ENCODE peak calls at places on chromosome 1, in five cellular contexts. One of them, this sample, is unnamed.
A peak's percentile ranks its signal among the peaks of the same experiment; 100 is the strongest.

GRCh38 chr1:117674521-117675400 is 68.9 kb downstream of the TENT5C start:
- DNase-seq in neural progenitor cell: no peak
- DNase-seq in body of pancreas: peak; percentile 76
- DNase-seq in ascending aorta: no peak
- DNase-seq in NT2/D1: no peak
- DNase-seq in this sample: peak; percentile 62

GRCh38 chr1:170732262-170732595 is 68.3 kb downstream of the PRRX1 start:
- DNase-seq in neural progenitor cell: no peak
- DNase-seq in NT2/D1: no peak
- DNase-seq in body of pancreas: no peak
- DNase-seq in ascending aorta: no peak
- DNase-seq in this sample: no peak

GRCh38 chr1:227778401-227778947 is 37.0 kb upstream of the PRSS38 start:
- DNase-seq in body of pancreas: no peak
- DNase-seq in NT2/D1: no peak
- DNase-seq in neural progenitor cell: no peak
- DNase-seq in ascending aorta: peak; percentile 42
- DNase-seq in this sample: no peak

GRCh38 chr1:7313081-7313546 is 458.0 kb upstream of the VAMP3 start:
- DNase-seq in neural progenitor cell: no peak
- DNase-seq in body of pancreas: no peak
- DNase-seq in ascending aorta: no peak
- DNase-seq in NT2/D1: no peak
- DNase-seq in this sample: peak; percentile 22

GRCh38 chr1:166479052-166479631 is 312.3 kb upstream of the FAM78B start:
- DNase-seq in neural progenitor cell: peak; percentile 56
- DNase-seq in NT2/D1: peak; percentile 71
- DNase-seq in ascending aorta: peak; percentile 65
- DNase-seq in body of pancreas: peak; percentile 70
- DNase-seq in this sample: peak; percentile 82

GRCh38 chr1:193264313-193265065 is 78.1 kb upstream of the B3GALT2 start:
- DNase-seq in NT2/D1: no peak
- DNase-seq in neural progenitor cell: no peak
- DNase-seq in body of pancreas: no peak
- DNase-seq in ascending aorta: no peak
- DNase-seq in this sample: no peak

GRCh38 chr1:237799762-237800474 is 90.8 kb downstream of the ZP4 start:
- DNase-seq in neural progenitor cell: peak; percentile 47
- DNase-seq in NT2/D1: peak; percentile 55
- DNase-seq in body of pancreas: peak; percentile 86
- DNase-seq in ascending aorta: no peak
- DNase-seq in this sample: peak; percentile 95

GRCh38 chr1:246074421-246074820 is 432.7 kb downstream of the SMYD3 start:
- DNase-seq in neural progenitor cell: no peak
- DNase-seq in ascending aorta: no peak
- DNase-seq in NT2/D1: no peak
- DNase-seq in body of pancreas: no peak
- DNase-seq in this sample: no peak

GRCh38 chr1:44315521-44315920 is 39.5 kb downstream of the ERI3 start:
- DNase-seq in ascending aorta: no peak
- DNase-seq in body of pancreas: no peak
- DNase-seq in NT2/D1: no peak
- DNase-seq in neural progenitor cell: peak; percentile 61
- DNase-seq in this sample: no peak

GRCh38 chr1:200458780-200459179 is 48.9 kb upstream of the ZNF281 start:
- DNase-seq in neural progenitor cell: no peak
- DNase-seq in body of pancreas: no peak
- DNase-seq in NT2/D1: no peak
- DNase-seq in ascending aorta: no peak
- DNase-seq in this sample: no peak

GRCh38 chr1:15430787-15431570 is 7.3 kb upstream of the CTRC start:
- DNase-seq in body of pancreas: peak; percentile 88
- DNase-seq in NT2/D1: peak; percentile 27
- DNase-seq in ascending aorta: peak; percentile 84
- DNase-seq in neural progenitor cell: peak; percentile 77
- DNase-seq in this sample: peak; percentile 97

GRCh38 chr1:115953180-115953579 is 23.1 kb upstream of the SLC22A15 start:
- DNase-seq in neural progenitor cell: no peak
- DNase-seq in ascending aorta: no peak
- DNase-seq in NT2/D1: no peak
- DNase-seq in body of pancreas: no peak
- DNase-seq in this sample: no peak

GRCh38 chr1:27554777-27555699 is 48.9 kb downstream of the AHDC1 start:
- DNase-seq in ascending aorta: peak; percentile 81
- DNase-seq in NT2/D1: no peak
- DNase-seq in body of pancreas: no peak
- DNase-seq in neural progenitor cell: no peak
- DNase-seq in this sample: no peak

GRCh38 chr1:203650012-203650836 is 23.6 kb downstream of the ATP2B4 start:
- DNase-seq in ascending aorta: peak; percentile 76
- DNase-seq in body of pancreas: peak; percentile 91
- DNase-seq in neural progenitor cell: peak; percentile 86
- DNase-seq in NT2/D1: peak; percentile 79
- DNase-seq in this sample: peak; percentile 93

GRCh38 chr1:47804127-47804526 is 193.1 kb downstream of the TRABD2B start:
- DNase-seq in neural progenitor cell: no peak
- DNase-seq in body of pancreas: no peak
- DNase-seq in ascending aorta: no peak
- DNase-seq in NT2/D1: no peak
- DNase-seq in this sample: no peak

GRCh38 chr1:24123611-24124010 is 11.7 kb upstream of the MYOM3 start:
- DNase-seq in NT2/D1: no peak
- DNase-seq in ascending aorta: no peak
- DNase-seq in neural progenitor cell: no peak
- DNase-seq in body of pancreas: no peak
- DNase-seq in this sample: no peak
- H3K4me1 ChIP-seq in NT2/D1: peaks cover 7% of the 10 kb centered on the region
- H3K4me1 ChIP-seq in ascending aorta: no peaks in the 10 kb centered on the region
- H3K4me1 ChIP-seq in neural progenitor cell: no peaks in the 10 kb centered on the region
- H3K4me1 ChIP-seq in body of pancreas: peaks cover 96% of the 10 kb centered on the region
- H3K4me1 ChIP-seq in this sample: no peaks in the 10 kb centered on the region

GRCh38 chr1:207805841-207806421 is 54.1 kb downstream of the CD46 start:
- DNase-seq in neural progenitor cell: no peak
- DNase-seq in ascending aorta: peak; percentile 93
- DNase-seq in body of pancreas: peak; percentile 81
- DNase-seq in NT2/D1: no peak
- DNase-seq in this sample: peak; percentile 28
- H3K4me1 ChIP-seq in neural progenitor cell: no peaks in the 10 kb centered on the region
- H3K4me1 ChIP-seq in ascending aorta: peaks cover 32% of the 10 kb centered on the region
- H3K4me1 ChIP-seq in body of pancreas: peaks cover 63% of the 10 kb centered on the region
- H3K4me1 ChIP-seq in NT2/D1: peaks cover 5% of the 10 kb centered on the region
- H3K4me1 ChIP-seq in this sample: no peaks in the 10 kb centered on the region

DNA sequence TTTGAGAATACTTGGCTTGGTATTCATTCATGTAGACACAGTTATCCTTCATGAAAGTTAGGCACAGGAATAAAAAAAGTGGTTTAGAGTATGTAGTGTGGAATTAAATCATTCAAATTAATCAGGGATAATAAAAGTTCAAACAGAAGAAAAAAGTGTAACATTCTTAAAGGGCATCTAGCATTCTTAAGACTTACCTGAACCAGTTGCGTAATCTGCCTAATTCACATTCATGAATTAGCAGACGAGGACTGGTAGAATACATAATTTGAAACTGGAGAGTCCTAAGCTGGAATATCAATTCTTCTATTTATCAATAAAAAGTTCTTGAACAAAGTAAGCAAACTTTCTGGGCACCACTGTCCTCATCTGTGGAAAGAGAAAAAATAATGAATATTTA is 157.0 kb upstream of the DEPDC1 start:
- DNase-seq in body of pancreas: no peak
- DNase-seq in NT2/D1: no peak
- DNase-seq in neural progenitor cell: no peak
- DNase-seq in ascending aorta: no peak
- DNase-seq in this sample: no peak
- H3K4me1 ChIP-seq in body of pancreas: no peaks in the 10 kb centered on the region
- H3K4me1 ChIP-seq in NT2/D1: no peaks in the 10 kb centered on the region
- H3K4me1 ChIP-seq in neural progenitor cell: no peaks in the 10 kb centered on the region
- H3K4me1 ChIP-seq in ascending aorta: no peaks in the 10 kb centered on the region
- H3K4me1 ChIP-seq in this sample: no peaks in the 10 kb centered on the region

GRCh38 chr1:1857096-1857703 is 33.7 kb downstream of the GNB1 start:
- DNase-seq in ascending aorta: no peak
- DNase-seq in neural progenitor cell: no peak
- DNase-seq in NT2/D1: no peak
- DNase-seq in body of pancreas: no peak
- DNase-seq in this sample: no peak
- H3K4me1 ChIP-seq in ascending aorta: peaks cover 3% of the 10 kb centered on the region
- H3K4me1 ChIP-seq in neural progenitor cell: peaks cover 20% of the 10 kb centered on the region
- H3K4me1 ChIP-seq in NT2/D1: peaks cover 3% of the 10 kb centered on the region
- H3K4me1 ChIP-seq in body of pancreas: peaks cover 41% of the 10 kb centered on the region
- H3K4me1 ChIP-seq in this sample: no peaks in the 10 kb centered on the region

DNA sequence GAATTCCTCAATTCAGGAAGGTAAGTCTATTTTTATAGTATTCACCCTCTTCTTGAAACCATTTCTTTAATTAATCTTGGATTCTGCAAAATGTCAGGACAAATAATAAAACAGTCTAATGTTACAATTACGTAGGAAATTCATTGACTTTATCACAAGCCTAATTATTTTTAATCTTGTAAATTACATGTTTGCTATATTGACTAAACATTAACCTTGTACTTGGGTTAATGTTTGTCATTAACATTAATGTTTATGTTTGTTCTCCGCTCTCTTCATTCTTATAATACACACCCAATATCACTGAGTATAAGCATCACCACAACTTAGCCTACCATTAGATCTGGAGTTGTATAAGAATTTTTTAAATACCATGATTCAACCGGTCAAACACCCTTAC is 2.8 kb downstream of the GCLM start:
- DNase-seq in NT2/D1: no peak
- DNase-seq in ascending aorta: no peak
- DNase-seq in neural progenitor cell: no peak
- DNase-seq in body of pancreas: no peak
- DNase-seq in this sample: no peak
- H3K4me1 ChIP-seq in NT2/D1: peaks cover 2% of the 10 kb centered on the region
- H3K4me1 ChIP-seq in ascending aorta: no peaks in the 10 kb centered on the region
- H3K4me1 ChIP-seq in neural progenitor cell: peaks cover 7% of the 10 kb centered on the region
- H3K4me1 ChIP-seq in body of pancreas: peaks cover 26% of the 10 kb centered on the region
- H3K4me1 ChIP-seq in this sample: no peaks in the 10 kb centered on the region

GRCh38 chr1:31627930-31628421 is 10.5 kb downstream of the HCRTR1 start:
- DNase-seq in NT2/D1: no peak
- DNase-seq in body of pancreas: peak; percentile 60
- DNase-seq in neural progenitor cell: no peak
- DNase-seq in ascending aorta: peak; percentile 88
- DNase-seq in this sample: no peak
- H3K4me1 ChIP-seq in NT2/D1: peaks cover 52% of the 10 kb centered on the region
- H3K4me1 ChIP-seq in body of pancreas: peaks cover 25% of the 10 kb centered on the region
- H3K4me1 ChIP-seq in neural progenitor cell: no peaks in the 10 kb centered on the region
- H3K4me1 ChIP-seq in ascending aorta: peaks cover 22% of the 10 kb centered on the region
- H3K4me1 ChIP-seq in this sample: peaks cover 8% of the 10 kb centered on the region

DNA sequence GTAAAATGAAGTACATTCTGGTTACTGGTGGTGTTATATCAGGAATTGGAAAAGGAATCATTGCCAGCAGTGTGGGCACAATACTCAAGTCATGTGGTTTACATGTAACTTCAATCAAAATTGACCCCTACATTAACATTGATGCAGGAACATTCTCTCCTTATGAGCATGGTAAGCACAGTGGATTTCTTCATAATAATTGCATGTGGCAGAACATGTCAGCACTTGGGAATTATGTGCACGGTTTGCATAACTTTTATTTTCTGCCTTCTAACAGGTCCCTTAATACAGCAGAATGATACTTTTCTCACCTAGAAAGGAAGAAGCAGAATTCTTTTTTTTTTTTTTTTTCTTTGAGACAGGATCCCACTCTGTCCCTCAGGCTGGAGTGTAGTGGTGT is 3.8 kb downstream of the CTPS1 start:
- DNase-seq in NT2/D1: no peak
- DNase-seq in body of pancreas: no peak
- DNase-seq in neural progenitor cell: no peak
- DNase-seq in ascending aorta: no peak
- DNase-seq in this sample: no peak
- H3K4me1 ChIP-seq in NT2/D1: no peaks in the 10 kb centered on the region
- H3K4me1 ChIP-seq in body of pancreas: peaks cover 54% of the 10 kb centered on the region
- H3K4me1 ChIP-seq in neural progenitor cell: peaks cover 16% of the 10 kb centered on the region
- H3K4me1 ChIP-seq in ascending aorta: peaks cover 11% of the 10 kb centered on the region
- H3K4me1 ChIP-seq in this sample: peaks cover 7% of the 10 kb centered on the region

GRCh38 chr1:112626887-112627286 is 7.3 kb downstream of the CAPZA1 start:
- DNase-seq in NT2/D1: no peak
- DNase-seq in ascending aorta: no peak
- DNase-seq in body of pancreas: no peak
- DNase-seq in neural progenitor cell: no peak
- DNase-seq in this sample: no peak

GRCh38 chr1:112629256-112629655 is 9.6 kb downstream of the CAPZA1 start:
- DNase-seq in NT2/D1: no peak
- DNase-seq in body of pancreas: no peak
- DNase-seq in ascending aorta: no peak
- DNase-seq in neural progenitor cell: no peak
- DNase-seq in this sample: no peak

GRCh38 chr1:112626193-112626592 is 6.6 kb downstream of the CAPZA1 start:
- DNase-seq in body of pancreas: no peak
- DNase-seq in neural progenitor cell: no peak
- DNase-seq in NT2/D1: no peak
- DNase-seq in ascending aorta: no peak
- DNase-seq in this sample: no peak

GRCh38 chr1:112625696-112626095 is 6.1 kb downstream of the CAPZA1 start:
- DNase-seq in body of pancreas: peak; percentile 19
- DNase-seq in ascending aorta: no peak
- DNase-seq in NT2/D1: no peak
- DNase-seq in neural progenitor cell: no peak
- DNase-seq in this sample: no peak

GRCh38 chr1:112628516-112628915 is 8.9 kb downstream of the CAPZA1 start:
- DNase-seq in body of pancreas: no peak
- DNase-seq in NT2/D1: no peak
- DNase-seq in neural progenitor cell: no peak
- DNase-seq in ascending aorta: no peak
- DNase-seq in this sample: no peak
- H3K4me1 ChIP-seq in body of pancreas: peaks cover 43% of the 10 kb centered on the region
- H3K4me1 ChIP-seq in NT2/D1: no peaks in the 10 kb centered on the region
- H3K4me1 ChIP-seq in neural progenitor cell: no peaks in the 10 kb centered on the region
- H3K4me1 ChIP-seq in ascending aorta: no peaks in the 10 kb centered on the region
- H3K4me1 ChIP-seq in this sample: no peaks in the 10 kb centered on the region

DNA sequence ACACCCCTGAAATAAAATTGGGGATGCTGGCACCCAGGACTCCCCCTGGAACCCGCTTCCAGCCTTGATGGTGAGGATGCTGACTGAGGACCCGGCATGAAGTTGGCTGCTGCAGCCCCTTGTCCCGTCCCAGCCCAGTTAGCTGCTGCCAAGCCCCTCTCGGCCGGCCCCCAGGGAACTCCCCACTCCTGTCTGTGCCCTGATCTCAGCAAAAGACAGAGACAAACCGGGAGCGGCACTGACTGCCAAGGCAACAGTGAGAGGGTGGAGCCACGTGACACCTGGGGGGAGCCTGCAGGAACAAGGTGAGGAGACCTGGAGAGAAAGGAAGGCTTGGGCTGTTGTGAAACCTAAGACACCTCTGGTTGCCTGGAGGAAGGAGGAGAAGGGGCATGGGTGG is 24.7 kb downstream of the CASZ1 start:
- DNase-seq in neural progenitor cell: no peak
- DNase-seq in body of pancreas: no peak
- DNase-seq in ascending aorta: no peak
- DNase-seq in NT2/D1: no peak
- DNase-seq in this sample: no peak
- H3K4me1 ChIP-seq in neural progenitor cell: peaks cover 21% of the 10 kb centered on the region
- H3K4me1 ChIP-seq in body of pancreas: peaks cover 13% of the 10 kb centered on the region
- H3K4me1 ChIP-seq in ascending aorta: no peaks in the 10 kb centered on the region
- H3K4me1 ChIP-seq in NT2/D1: peaks cover 3% of the 10 kb centered on the region
- H3K4me1 ChIP-seq in this sample: no peaks in the 10 kb centered on the region

GRCh38 chr1:202165267-202165941 is 5.0 kb upstream of the PTPN7 start:
- DNase-seq in body of pancreas: no peak
- DNase-seq in ascending aorta: no peak
- DNase-seq in neural progenitor cell: no peak
- DNase-seq in NT2/D1: no peak
- DNase-seq in this sample: no peak
- H3K4me1 ChIP-seq in body of pancreas: no peaks in the 10 kb centered on the region
- H3K4me1 ChIP-seq in ascending aorta: no peaks in the 10 kb centered on the region
- H3K4me1 ChIP-seq in neural progenitor cell: peaks cover 11% of the 10 kb centered on the region
- H3K4me1 ChIP-seq in NT2/D1: peaks cover 66% of the 10 kb centered on the region
- H3K4me1 ChIP-seq in this sample: peaks cover 4% of the 10 kb centered on the region

This sample was measured in endodermal cell.